ENCODE peak calls at places on chromosomes 11 and 22, in five cellular contexts. M is BE2C; W is stimulated activated naive B cell treated with anti-CD40 and anti-IgM and Interleukin-4, amounts not matched to agents 10 μg/mL and 1 μg/mL and 100 μg/mL, for 72 hours; Z is NCI-H1694; I is neural crest cell. H is an unnamed sample.

GRCh38 chr11:9250139-9250582 is 15.0 kb downstream of the DENND5A start:
- DNase-seq in Z (no peak), I (no peak), W (no peak), M (no peak), H (peak)

GRCh38 chr11:131670876-131671275 is 300.5 kb downstream of the NTM start:
- DNase-seq in W (no peak), M (no peak), I (no peak), Z (no peak), H (no peak)

GRCh38 chr11:46731545-46731944 is 12.5 kb downstream of the F2 start:
- DNase-seq in Z (no peak), I (no peak), M (no peak), W (no peak), H (no peak)

GRCh38 chr11:60831143-60831500 is 10.8 kb upstream of the CCDC86 start:
- DNase-seq in M (peak), Z (no peak), I (peak), W (peak), H (peak)

GRCh38 chr11:128095459-128096096 is 491.8 kb downstream of the ETS1 start:
- DNase-seq in I (no peak), M (no peak), W (no peak), Z (no peak), H (no peak)

GRCh38 chr11:47477323-47477722 is 28.4 kb upstream of the RAPSN start:
- DNase-seq in I (no peak), Z (no peak), M (no peak), W (no peak), H (no peak)

GRCh38 chr22:24423519-24424000 is 3.8 kb upstream of the ADORA2A start:
- DNase-seq in Z (no peak), W (peak), I (peak), M (no peak), H (peak)

GRCh38 chr22:22737590-22737989 is 93.2 kb downstream of the GGTLC2 start:
- DNase-seq in I (no peak), M (no peak), W (no peak), Z (no peak), H (no peak)

GRCh38 chr11:3136542-3137455 is 28.3 kb downstream of the OSBPL5 start:
- DNase-seq in I (no peak), W (no peak), M (no peak), Z (no peak), H (no peak)

GRCh38 chr11:112176077-112176476 is 765 bp downstream of the BCO2 start:
- DNase-seq in Z (no peak), W (no peak), M (no peak), I (no peak), H (no peak)

H was measured in effector CD4-positive, alpha-beta T cell.